ENCODE peak calls at places on chromosomes 6 and 20, in seven cellular contexts. One of them, this sample, is unnamed.

GRCh38 chr6:20001286-20001685 is 164.1 kb downstream of the ID4 start:
- DNase-seq in gastrocnemius medialis: no peak
- DNase-seq in tibial artery: no peak
- DNase-seq in right lobe of liver: no peak
- DNase-seq in neural progenitor cell: no peak
- DNase-seq in upper lobe of right lung: no peak
- DNase-seq in HCT116: no peak
- DNase-seq in this sample: no peak

GRCh38 chr20:63434599-63435378 is 37.7 kb downstream of the KCNQ2 start:
- DNase-seq in neural progenitor cell: peak
- DNase-seq in HCT116: peak
- DNase-seq in tibial artery: peak
- DNase-seq in gastrocnemius medialis: no peak
- DNase-seq in right lobe of liver: no peak
- DNase-seq in upper lobe of right lung: peak
- DNase-seq in this sample: peak

GRCh38 chr6:217048-217659 is 75.1 kb upstream of the DUSP22 start:
- DNase-seq in HCT116: peak
- DNase-seq in gastrocnemius medialis: no peak
- DNase-seq in neural progenitor cell: peak
- DNase-seq in tibial artery: no peak
- DNase-seq in upper lobe of right lung: peak
- DNase-seq in right lobe of liver: no peak
- DNase-seq in this sample: no peak

GRCh38 chr6:30394139-30394538 is 49.2 kb downstream of the RPP21 start:
- DNase-seq in tibial artery: no peak
- DNase-seq in gastrocnemius medialis: no peak
- DNase-seq in HCT116: no peak
- DNase-seq in right lobe of liver: peak
- DNase-seq in upper lobe of right lung: no peak
- DNase-seq in neural progenitor cell: no peak
- DNase-seq in this sample: no peak

GRCh38 chr20:61535091-61535490 is 283.0 kb downstream of the CDH4 start:
- DNase-seq in neural progenitor cell: no peak
- DNase-seq in right lobe of liver: no peak
- DNase-seq in gastrocnemius medialis: no peak
- DNase-seq in tibial artery: no peak
- DNase-seq in HCT116: no peak
- DNase-seq in upper lobe of right lung: no peak
- DNase-seq in this sample: no peak

GRCh38 chr6:43276180-43277082 is 21.6 kb upstream of the SLC22A7 start:
- DNase-seq in HCT116: no peak
- DNase-seq in gastrocnemius medialis: no peak
- DNase-seq in neural progenitor cell: peak
- DNase-seq in right lobe of liver: peak
- DNase-seq in upper lobe of right lung: no peak
- DNase-seq in tibial artery: no peak
- DNase-seq in this sample: no peak

GRCh38 chr20:13455713-13456112 is 183.0 kb downstream of the TASP1 start:
- DNase-seq in gastrocnemius medialis: no peak
- DNase-seq in tibial artery: peak
- DNase-seq in right lobe of liver: peak
- DNase-seq in neural progenitor cell: no peak
- DNase-seq in HCT116: no peak
- DNase-seq in upper lobe of right lung: no peak
- DNase-seq in this sample: no peak

GRCh38 chr6:22053385-22053997 is 243.3 kb downstream of the PRL start:
- DNase-seq in right lobe of liver: no peak
- DNase-seq in neural progenitor cell: no peak
- DNase-seq in tibial artery: no peak
- DNase-seq in gastrocnemius medialis: no peak
- DNase-seq in HCT116: no peak
- DNase-seq in upper lobe of right lung: no peak
- DNase-seq in this sample: no peak

GRCh38 chr6:29750709-29751108 is 27.5 kb downstream of the HLA-F start:
- DNase-seq in upper lobe of right lung: no peak
- DNase-seq in neural progenitor cell: no peak
- DNase-seq in tibial artery: no peak
- DNase-seq in HCT116: no peak
- DNase-seq in gastrocnemius medialis: no peak
- DNase-seq in right lobe of liver: no peak
- DNase-seq in this sample: no peak

GRCh38 chr6:36120979-36121706 is 9.2 kb upstream of the MAPK13 start:
- DNase-seq in tibial artery: peak
- DNase-seq in right lobe of liver: peak
- DNase-seq in HCT116: no peak
- DNase-seq in upper lobe of right lung: peak
- DNase-seq in neural progenitor cell: no peak
- DNase-seq in gastrocnemius medialis: peak
- DNase-seq in this sample: peak

GRCh38 chr20:64199395-64199794 is 35.1 kb downstream of the MYT1 start:
- DNase-seq in upper lobe of right lung: no peak
- DNase-seq in tibial artery: no peak
- DNase-seq in right lobe of liver: no peak
- DNase-seq in HCT116: no peak
- DNase-seq in neural progenitor cell: no peak
- DNase-seq in gastrocnemius medialis: no peak
- DNase-seq in this sample: no peak

GRCh38 chr6:100176321-100176950 is 182.4 kb upstream of the MCHR2 start:
- DNase-seq in gastrocnemius medialis: no peak
- DNase-seq in HCT116: peak
- DNase-seq in upper lobe of right lung: no peak
- DNase-seq in tibial artery: peak
- DNase-seq in neural progenitor cell: peak
- DNase-seq in right lobe of liver: no peak
- DNase-seq in this sample: no peak

GRCh38 chr20:9488063-9488462 is 26.3 kb upstream of the LAMP5 start:
- DNase-seq in HCT116: no peak
- DNase-seq in gastrocnemius medialis: no peak
- DNase-seq in upper lobe of right lung: no peak
- DNase-seq in tibial artery: no peak
- DNase-seq in right lobe of liver: no peak
- DNase-seq in neural progenitor cell: no peak
- DNase-seq in this sample: no peak

GRCh38 chr6:169955796-169956493 is 204.5 kb downstream of the ERMARD start:
- DNase-seq in gastrocnemius medialis: no peak
- DNase-seq in neural progenitor cell: no peak
- DNase-seq in upper lobe of right lung: peak
- DNase-seq in right lobe of liver: peak
- DNase-seq in HCT116: no peak
- DNase-seq in tibial artery: no peak
- DNase-seq in this sample: peak

GRCh38 chr6:169954977-169955376 is 203.6 kb downstream of the ERMARD start:
- DNase-seq in right lobe of liver: no peak
- DNase-seq in gastrocnemius medialis: no peak
- DNase-seq in tibial artery: no peak
- DNase-seq in upper lobe of right lung: no peak
- DNase-seq in HCT116: no peak
- DNase-seq in neural progenitor cell: no peak
- DNase-seq in this sample: no peak

GRCh38 chr6:169953686-169954085 is 202.3 kb downstream of the ERMARD start:
- DNase-seq in tibial artery: no peak
- DNase-seq in gastrocnemius medialis: no peak
- DNase-seq in upper lobe of right lung: no peak
- DNase-seq in HCT116: no peak
- DNase-seq in right lobe of liver: no peak
- DNase-seq in neural progenitor cell: no peak
- DNase-seq in this sample: no peak

GRCh38 chr6:169949501-169950097 is 198.2 kb downstream of the ERMARD start:
- DNase-seq in neural progenitor cell: no peak
- DNase-seq in tibial artery: no peak
- DNase-seq in gastrocnemius medialis: no peak
- DNase-seq in right lobe of liver: no peak
- DNase-seq in HCT116: no peak
- DNase-seq in upper lobe of right lung: no peak
- DNase-seq in this sample: no peak

DNA sequence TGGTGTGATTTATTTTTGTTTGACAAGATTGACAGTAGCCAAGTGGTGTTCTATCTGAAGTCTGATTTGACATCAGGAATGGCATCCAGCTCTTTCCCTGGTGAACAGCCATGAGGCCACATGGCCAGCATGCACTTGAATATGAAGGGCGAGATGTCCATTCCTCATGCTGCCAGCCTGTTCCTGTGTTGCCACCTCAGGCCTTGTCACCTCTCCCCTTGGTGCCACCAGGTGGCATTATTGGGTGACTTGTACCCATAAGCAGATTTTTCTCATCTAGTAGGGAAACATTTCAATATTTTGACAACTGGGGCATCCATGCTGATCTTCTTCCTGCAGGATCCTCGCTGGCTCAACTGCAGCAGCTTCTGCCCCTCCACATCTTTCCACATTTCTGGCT is 199.1 kb downstream of the ERMARD start:
- DNase-seq in upper lobe of right lung: no peak
- DNase-seq in tibial artery: no peak
- DNase-seq in right lobe of liver: peak
- DNase-seq in HCT116: peak
- DNase-seq in neural progenitor cell: peak
- DNase-seq in gastrocnemius medialis: no peak
- DNase-seq in this sample: no peak
- TF ChIP-seq CTCF in upper lobe of right lung: peak
- TF ChIP-seq CTCF in tibial artery: no peak
- TF ChIP-seq CTCF in right lobe of liver: peak
- TF ChIP-seq CTCF in HCT116: peak
- TF ChIP-seq CTCF in neural progenitor cell: peak
- TF ChIP-seq CTCF in gastrocnemius medialis: peak
- TF ChIP-seq CTCF in this sample: peak

DNA sequence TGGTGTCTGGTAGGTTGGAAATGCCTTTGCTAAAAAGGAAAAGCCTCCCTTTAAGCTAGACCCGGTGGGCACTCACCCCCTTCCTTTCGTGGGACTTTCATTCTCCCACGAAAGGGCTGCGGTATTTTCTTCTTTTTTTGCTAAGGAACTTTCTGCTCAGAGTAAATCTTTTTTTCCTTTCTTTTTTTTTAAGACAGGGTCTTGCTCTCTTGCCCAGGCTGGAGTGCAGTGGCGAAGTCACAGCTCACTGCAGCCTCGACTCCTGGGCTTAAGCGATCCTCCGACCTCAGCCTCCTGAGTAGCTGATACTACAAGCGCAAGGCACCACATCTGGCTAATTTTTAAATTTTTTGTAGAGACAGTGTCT is 4.0 kb downstream of the TP53TG5 start:
- DNase-seq in tibial artery: no peak
- DNase-seq in gastrocnemius medialis: no peak
- DNase-seq in upper lobe of right lung: no peak
- DNase-seq in neural progenitor cell: no peak
- DNase-seq in right lobe of liver: no peak
- DNase-seq in HCT116: no peak
- DNase-seq in this sample: no peak
- TF ChIP-seq CTCF in tibial artery: no peak
- TF ChIP-seq CTCF in gastrocnemius medialis: peak
- TF ChIP-seq CTCF in upper lobe of right lung: no peak
- TF ChIP-seq CTCF in neural progenitor cell: no peak
- TF ChIP-seq CTCF in right lobe of liver: no peak
- TF ChIP-seq CTCF in HCT116: no peak
- TF ChIP-seq CTCF in this sample: peak

GRCh38 chr6:151721141-151721540 is 86.3 kb upstream of the ESR1 start:
- DNase-seq in right lobe of liver: no peak
- DNase-seq in neural progenitor cell: no peak
- DNase-seq in HCT116: no peak
- DNase-seq in upper lobe of right lung: no peak
- DNase-seq in gastrocnemius medialis: no peak
- DNase-seq in tibial artery: no peak
- DNase-seq in this sample: no peak
- TF ChIP-seq CTCF in right lobe of liver: no peak
- TF ChIP-seq CTCF in neural progenitor cell: no peak
- TF ChIP-seq CTCF in HCT116: no peak
- TF ChIP-seq CTCF in upper lobe of right lung: no peak
- TF ChIP-seq CTCF in gastrocnemius medialis: no peak
- TF ChIP-seq CTCF in tibial artery: no peak
- TF ChIP-seq CTCF in this sample: no peak

DNA sequence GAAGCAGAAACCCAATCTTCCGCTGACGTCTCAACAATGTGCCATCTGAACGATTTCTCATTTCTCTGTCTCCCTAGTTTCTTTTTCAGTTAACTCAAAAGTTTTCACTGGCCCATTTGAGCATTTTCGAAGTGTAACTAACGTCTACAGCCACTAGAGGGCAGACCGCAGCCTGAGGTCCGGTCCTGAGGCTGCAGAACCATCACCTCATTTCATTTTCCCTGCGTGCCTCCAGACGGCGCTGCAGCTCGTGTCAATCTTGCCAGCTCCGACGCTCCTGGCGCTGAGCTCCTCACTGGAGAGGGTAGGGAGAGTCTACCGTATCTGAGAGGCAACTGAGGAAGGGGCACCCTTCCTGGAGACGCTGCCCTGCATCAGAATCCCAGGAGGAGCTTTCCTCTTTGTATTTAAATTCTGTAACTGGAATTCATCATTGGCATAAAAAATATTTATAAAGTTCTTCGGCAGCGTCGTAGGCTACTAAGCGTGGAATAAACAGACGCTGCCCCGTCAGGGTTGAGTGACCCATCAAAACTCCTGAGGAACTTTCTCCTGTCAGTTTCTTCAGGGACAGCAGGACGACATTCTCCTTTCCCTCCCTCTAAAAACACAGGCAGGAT is 28.5 kb upstream of the DTNBP1 start:
- DNase-seq in tibial artery: peak
- DNase-seq in HCT116: peak
- DNase-seq in gastrocnemius medialis: peak
- DNase-seq in right lobe of liver: peak
- DNase-seq in neural progenitor cell: peak
- DNase-seq in upper lobe of right lung: peak
- DNase-seq in this sample: peak
- TF ChIP-seq CTCF in tibial artery: peak
- TF ChIP-seq CTCF in HCT116: peak
- TF ChIP-seq CTCF in gastrocnemius medialis: peak
- TF ChIP-seq CTCF in right lobe of liver: peak
- TF ChIP-seq CTCF in neural progenitor cell: peak
- TF ChIP-seq CTCF in upper lobe of right lung: peak
- TF ChIP-seq CTCF in this sample: peak